ENCODE peak calls at places on chromosomes 1 and 21, in eight cellular contexts. One of them, this sample, is unnamed. For H3K4me1, the result is how much of the 10 kb centered on the place peaks cover.

GRCh38 chr1:15788624-15789301 is 18.7 kb downstream of the UQCRHL start:
- DNase-seq in mesenchymal stem cell: peak
- DNase-seq in IMR-90: peak
- DNase-seq in CD8-positive, alpha-beta memory T cell: no peak
- DNase-seq in Panc1: no peak
- DNase-seq in A549: no peak
- DNase-seq in ascending aorta: peak
- DNase-seq in GM23248: peak
- DNase-seq in this sample: peak

GRCh38 chr1:186059752-186060151 is 315.3 kb downstream of the TPR start:
- DNase-seq in mesenchymal stem cell: no peak
- DNase-seq in IMR-90: no peak
- DNase-seq in CD8-positive, alpha-beta memory T cell: no peak
- DNase-seq in Panc1: no peak
- DNase-seq in A549: no peak
- DNase-seq in ascending aorta: no peak
- DNase-seq in GM23248: peak
- DNase-seq in this sample: no peak

GRCh38 chr1:95407864-95408291 is 173.9 kb downstream of the RWDD3 start:
- DNase-seq in mesenchymal stem cell: no peak
- DNase-seq in IMR-90: no peak
- DNase-seq in CD8-positive, alpha-beta memory T cell: no peak
- DNase-seq in Panc1: no peak
- DNase-seq in A549: no peak
- DNase-seq in ascending aorta: no peak
- DNase-seq in GM23248: no peak
- DNase-seq in this sample: peak

GRCh38 chr1:173328961-173329360 is 121.8 kb upstream of the TNFSF4 start:
- DNase-seq in mesenchymal stem cell: no peak
- DNase-seq in IMR-90: no peak
- DNase-seq in CD8-positive, alpha-beta memory T cell: no peak
- DNase-seq in Panc1: no peak
- DNase-seq in A549: no peak
- DNase-seq in ascending aorta: no peak
- DNase-seq in GM23248: no peak
- DNase-seq in this sample: no peak

GRCh38 chr1:167489581-167490340 is 28.6 kb downstream of the CD247 start:
- DNase-seq in mesenchymal stem cell: no peak
- DNase-seq in IMR-90: no peak
- DNase-seq in CD8-positive, alpha-beta memory T cell: peak
- DNase-seq in Panc1: no peak
- DNase-seq in A549: no peak
- DNase-seq in ascending aorta: peak
- DNase-seq in GM23248: no peak
- DNase-seq in this sample: no peak

GRCh38 chr1:6776895-6777294 is 8.4 kb upstream of the CAMTA1 start:
- DNase-seq in mesenchymal stem cell: no peak
- DNase-seq in IMR-90: no peak
- DNase-seq in CD8-positive, alpha-beta memory T cell: no peak
- DNase-seq in Panc1: no peak
- DNase-seq in A549: no peak
- DNase-seq in ascending aorta: no peak
- DNase-seq in GM23248: no peak
- DNase-seq in this sample: no peak

GRCh38 chr1:183230403-183230802 is 44.3 kb downstream of the LAMC2 start:
- DNase-seq in mesenchymal stem cell: no peak
- DNase-seq in IMR-90: peak
- DNase-seq in CD8-positive, alpha-beta memory T cell: no peak
- DNase-seq in Panc1: no peak
- DNase-seq in A549: no peak
- DNase-seq in ascending aorta: no peak
- DNase-seq in GM23248: peak
- DNase-seq in this sample: no peak

GRCh38 chr1:240732390-240732789 is 120.4 kb upstream of the GREM2 start:
- DNase-seq in mesenchymal stem cell: peak
- DNase-seq in IMR-90: peak
- DNase-seq in CD8-positive, alpha-beta memory T cell: no peak
- DNase-seq in Panc1: peak
- DNase-seq in A549: peak
- DNase-seq in ascending aorta: no peak
- DNase-seq in GM23248: peak
- DNase-seq in this sample: peak

GRCh38 chr21:45380566-45380965 is 24.4 kb upstream of the COL18A1 start:
- DNase-seq in mesenchymal stem cell: no peak
- DNase-seq in IMR-90: no peak
- DNase-seq in CD8-positive, alpha-beta memory T cell: no peak
- DNase-seq in Panc1: no peak
- DNase-seq in A549: no peak
- DNase-seq in ascending aorta: peak
- DNase-seq in GM23248: no peak
- DNase-seq in this sample: no peak

GRCh38 chr21:36606983-36607325 is 92.0 kb upstream of the SIM2 start:
- DNase-seq in mesenchymal stem cell: no peak
- DNase-seq in IMR-90: no peak
- DNase-seq in CD8-positive, alpha-beta memory T cell: no peak
- DNase-seq in Panc1: no peak
- DNase-seq in A549: no peak
- DNase-seq in ascending aorta: peak
- DNase-seq in GM23248: no peak
- DNase-seq in this sample: no peak

GRCh38 chr1:164601399-164602141 is 42.6 kb downstream of the PBX1 start:
- DNase-seq in mesenchymal stem cell: no peak
- DNase-seq in IMR-90: no peak
- DNase-seq in CD8-positive, alpha-beta memory T cell: no peak
- DNase-seq in Panc1: no peak
- DNase-seq in A549: no peak
- DNase-seq in ascending aorta: no peak
- DNase-seq in GM23248: no peak
- DNase-seq in this sample: no peak

GRCh38 chr1:98741164-98741563 is 79.6 kb downstream of the SNX7 start:
- DNase-seq in mesenchymal stem cell: no peak
- DNase-seq in IMR-90: no peak
- DNase-seq in CD8-positive, alpha-beta memory T cell: no peak
- DNase-seq in Panc1: no peak
- DNase-seq in A549: no peak
- DNase-seq in ascending aorta: no peak
- DNase-seq in GM23248: no peak
- DNase-seq in this sample: no peak

GRCh38 chr1:83845437-83846071 is 153.4 kb downstream of the TTLL7 start:
- DNase-seq in mesenchymal stem cell: peak
- DNase-seq in IMR-90: no peak
- DNase-seq in CD8-positive, alpha-beta memory T cell: no peak
- DNase-seq in Panc1: no peak
- DNase-seq in A549: no peak
- DNase-seq in ascending aorta: no peak
- DNase-seq in GM23248: peak
- DNase-seq in this sample: peak

GRCh38 chr1:163248064-163248463 is 45.3 kb upstream of the RGS5 start:
- DNase-seq in mesenchymal stem cell: no peak
- DNase-seq in IMR-90: no peak
- DNase-seq in CD8-positive, alpha-beta memory T cell: no peak
- DNase-seq in Panc1: no peak
- DNase-seq in A549: no peak
- DNase-seq in ascending aorta: no peak
- DNase-seq in GM23248: no peak
- DNase-seq in this sample: no peak

GRCh38 chr1:14724234-14724633 is 125.7 kb downstream of the KAZN start:
- DNase-seq in mesenchymal stem cell: no peak
- DNase-seq in IMR-90: no peak
- DNase-seq in CD8-positive, alpha-beta memory T cell: no peak
- DNase-seq in Panc1: no peak
- DNase-seq in A549: no peak
- DNase-seq in ascending aorta: no peak
- DNase-seq in GM23248: peak
- DNase-seq in this sample: no peak

GRCh38 chr1:221418346-221418745 is 323.5 kb downstream of the DUSP10 start:
- DNase-seq in mesenchymal stem cell: peak
- DNase-seq in IMR-90: peak
- DNase-seq in CD8-positive, alpha-beta memory T cell: no peak
- DNase-seq in Panc1: no peak
- DNase-seq in A549: no peak
- DNase-seq in ascending aorta: no peak
- DNase-seq in GM23248: no peak
- DNase-seq in this sample: no peak

GRCh38 chr1:32336963-32337675 is 1.1 kb upstream of the MARCKSL1 start:
- DNase-seq in mesenchymal stem cell: peak
- DNase-seq in IMR-90: peak
- DNase-seq in CD8-positive, alpha-beta memory T cell: peak
- DNase-seq in Panc1: no peak
- DNase-seq in A549: no peak
- DNase-seq in ascending aorta: peak
- DNase-seq in GM23248: peak
- DNase-seq in this sample: peak

GRCh38 chr1:161771166-161771565 is 5.0 kb downstream of the ATF6 start:
- DNase-seq in mesenchymal stem cell: no peak
- DNase-seq in IMR-90: no peak
- DNase-seq in CD8-positive, alpha-beta memory T cell: no peak
- DNase-seq in Panc1: no peak
- DNase-seq in A549: no peak
- DNase-seq in ascending aorta: no peak
- DNase-seq in GM23248: no peak
- DNase-seq in this sample: no peak

GRCh38 chr1:161770250-161770649 is 4.1 kb downstream of the ATF6 start:
- DNase-seq in mesenchymal stem cell: no peak
- DNase-seq in IMR-90: no peak
- DNase-seq in CD8-positive, alpha-beta memory T cell: no peak
- DNase-seq in Panc1: no peak
- DNase-seq in A549: no peak
- DNase-seq in ascending aorta: no peak
- DNase-seq in GM23248: no peak
- DNase-seq in this sample: no peak

GRCh38 chr1:161766102-161766981 is at the start of gene ATF6:
- DNase-seq in mesenchymal stem cell: peak
- DNase-seq in IMR-90: peak
- DNase-seq in CD8-positive, alpha-beta memory T cell: peak
- DNase-seq in Panc1: peak
- DNase-seq in A549: peak
- DNase-seq in ascending aorta: peak
- DNase-seq in GM23248: peak
- DNase-seq in this sample: peak

GRCh38 chr1:161768986-161769672 is 3.0 kb downstream of the ATF6 start:
- DNase-seq in mesenchymal stem cell: no peak
- DNase-seq in IMR-90: no peak
- DNase-seq in CD8-positive, alpha-beta memory T cell: no peak
- DNase-seq in Panc1: no peak
- DNase-seq in A549: no peak
- DNase-seq in ascending aorta: no peak
- DNase-seq in GM23248: peak
- DNase-seq in this sample: peak

DNA sequence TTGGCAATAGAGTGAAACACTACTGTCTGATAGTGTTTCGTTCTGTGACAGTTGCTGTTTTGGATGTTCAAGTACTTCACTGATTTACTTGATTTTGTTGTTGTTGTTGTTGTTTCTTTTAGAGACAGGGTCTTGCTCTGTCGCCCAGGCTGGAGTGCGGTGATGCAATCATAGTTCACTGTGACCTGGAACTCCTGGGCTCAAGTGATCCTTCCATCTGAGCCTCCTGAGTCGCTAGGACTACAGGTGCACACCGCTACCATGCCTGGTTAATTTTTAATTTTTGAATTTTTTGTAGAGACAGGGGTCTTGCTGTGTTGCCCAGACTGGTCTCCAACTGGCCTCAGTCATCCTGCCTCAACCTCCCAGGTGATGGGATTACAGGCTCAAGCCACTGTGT is 2.3 kb downstream of the ATF6 start:
- DNase-seq in mesenchymal stem cell: no peak
- DNase-seq in IMR-90: no peak
- DNase-seq in CD8-positive, alpha-beta memory T cell: no peak
- DNase-seq in Panc1: no peak
- DNase-seq in A549: no peak
- DNase-seq in ascending aorta: no peak
- DNase-seq in GM23248: no peak
- DNase-seq in this sample: no peak
- H3K4me1 ChIP-seq in mesenchymal stem cell: under half
- H3K4me1 ChIP-seq in IMR-90: under half
- H3K4me1 ChIP-seq in CD8-positive, alpha-beta memory T cell: half or more
- H3K4me1 ChIP-seq in Panc1: under half
- H3K4me1 ChIP-seq in A549: under half
- H3K4me1 ChIP-seq in ascending aorta: under half
- H3K4me1 ChIP-seq in GM23248: under half
- H3K4me1 ChIP-seq in this sample: under half

GRCh38 chr1:153357076-153357852 is 390 bp upstream of the S100A9 start:
- DNase-seq in mesenchymal stem cell: no peak
- DNase-seq in IMR-90: no peak
- DNase-seq in CD8-positive, alpha-beta memory T cell: no peak
- DNase-seq in Panc1: no peak
- DNase-seq in A549: no peak
- DNase-seq in ascending aorta: peak
- DNase-seq in GM23248: no peak
- DNase-seq in this sample: no peak
- H3K4me1 ChIP-seq in mesenchymal stem cell: under half
- H3K4me1 ChIP-seq in IMR-90: under half
- H3K4me1 ChIP-seq in CD8-positive, alpha-beta memory T cell: under half
- H3K4me1 ChIP-seq in Panc1: under half
- H3K4me1 ChIP-seq in A549: under half
- H3K4me1 ChIP-seq in ascending aorta: under half
- H3K4me1 ChIP-seq in GM23248: under half
- H3K4me1 ChIP-seq in this sample: under half

GRCh38 chr21:14753466-14754258 is 207.5 kb upstream of the SAMSN1 start:
- DNase-seq in mesenchymal stem cell: no peak
- DNase-seq in IMR-90: no peak
- DNase-seq in CD8-positive, alpha-beta memory T cell: no peak
- DNase-seq in Panc1: no peak
- DNase-seq in A549: no peak
- DNase-seq in ascending aorta: no peak
- DNase-seq in GM23248: no peak
- DNase-seq in this sample: no peak

GRCh38 chr21:14754682-14755081 is 208.6 kb upstream of the SAMSN1 start:
- DNase-seq in mesenchymal stem cell: no peak
- DNase-seq in IMR-90: no peak
- DNase-seq in CD8-positive, alpha-beta memory T cell: no peak
- DNase-seq in Panc1: no peak
- DNase-seq in A549: no peak
- DNase-seq in ascending aorta: no peak
- DNase-seq in GM23248: no peak
- DNase-seq in this sample: no peak

GRCh38 chr21:14754259-14754604 is 208.1 kb upstream of the SAMSN1 start:
- DNase-seq in mesenchymal stem cell: no peak
- DNase-seq in IMR-90: no peak
- DNase-seq in CD8-positive, alpha-beta memory T cell: no peak
- DNase-seq in Panc1: no peak
- DNase-seq in A549: no peak
- DNase-seq in ascending aorta: no peak
- DNase-seq in GM23248: no peak
- DNase-seq in this sample: no peak

GRCh38 chr21:14753069-14753465 is 207.0 kb upstream of the SAMSN1 start:
- DNase-seq in mesenchymal stem cell: no peak
- DNase-seq in IMR-90: no peak
- DNase-seq in CD8-positive, alpha-beta memory T cell: no peak
- DNase-seq in Panc1: no peak
- DNase-seq in A549: no peak
- DNase-seq in ascending aorta: no peak
- DNase-seq in GM23248: no peak
- DNase-seq in this sample: no peak

GRCh38 chr21:14755086-14755485 is 209.0 kb upstream of the SAMSN1 start:
- DNase-seq in mesenchymal stem cell: no peak
- DNase-seq in IMR-90: no peak
- DNase-seq in CD8-positive, alpha-beta memory T cell: no peak
- DNase-seq in Panc1: no peak
- DNase-seq in A549: no peak
- DNase-seq in ascending aorta: no peak
- DNase-seq in GM23248: no peak
- DNase-seq in this sample: no peak
- H3K4me1 ChIP-seq in mesenchymal stem cell: under half
- H3K4me1 ChIP-seq in IMR-90: under half
- H3K4me1 ChIP-seq in CD8-positive, alpha-beta memory T cell: under half
- H3K4me1 ChIP-seq in Panc1: under half
- H3K4me1 ChIP-seq in A549: under half
- H3K4me1 ChIP-seq in ascending aorta: under half
- H3K4me1 ChIP-seq in GM23248: under half
- H3K4me1 ChIP-seq in this sample: under half

GRCh38 chr1:93917302-93917701 is 8.1 kb upstream of the GCLM start:
- DNase-seq in mesenchymal stem cell: no peak
- DNase-seq in IMR-90: no peak
- DNase-seq in CD8-positive, alpha-beta memory T cell: no peak
- DNase-seq in Panc1: no peak
- DNase-seq in A549: no peak
- DNase-seq in ascending aorta: no peak
- DNase-seq in GM23248: no peak
- DNase-seq in this sample: no peak
- H3K4me1 ChIP-seq in mesenchymal stem cell: under half
- H3K4me1 ChIP-seq in IMR-90: under half
- H3K4me1 ChIP-seq in CD8-positive, alpha-beta memory T cell: under half
- H3K4me1 ChIP-seq in Panc1: under half
- H3K4me1 ChIP-seq in A549: under half
- H3K4me1 ChIP-seq in ascending aorta: under half
- H3K4me1 ChIP-seq in GM23248: under half
- H3K4me1 ChIP-seq in this sample: under half

This sample was measured in A673.